ENCODE peak calls at places on chromosomes 11 and 22, in nine cellular contexts. C is posterior vena cava; O is NCI-H345; P is activated CD4-positive, alpha-beta T cell treated with anti-CD3 and anti-CD28 coated beads for 24 hours; R is NCI-H2081; K is neuronal stem cell; J is stimulated activated CD4-positive, alpha-beta T cell treated with anti-CD3 and anti-CD28 coated beads, Interleukin-1b, Interleukin-23, amount 100 ng/mL, for 1 hour; M is mucosa of gallbladder; T is left kidney. D is an unnamed sample.

GRCh38 chr22:22574361-22574760 is 15.3 kb upstream of the PRAME start:
- DNase-seq in C (no peak), O (no peak), P (no peak), R (no peak), K (no peak), J (no peak), M (no peak), T (no peak), D (no peak)

GRCh38 chr11:2185324-2186085 is 13.9 kb upstream of the TH start:
- DNase-seq in C (no peak), O (no peak), P (no peak), R (no peak), K (no peak), J (no peak), M (no peak), T (no peak), D (no peak)

GRCh38 chr22:23128269-23129108 is 13.3 kb downstream of the RSPH14 start:
- DNase-seq in C (peak; percentile 88), O (peak; percentile 42), P (peak; percentile 72), R (peak; percentile 53), K (peak; percentile 72), J (peak; percentile 59), M (peak; percentile 72), T (peak; percentile 89), D (peak; percentile 66)

GRCh38 chr11:114082767-114083181 is 23.3 kb downstream of the ZBTB16 start:
- DNase-seq in C (no peak), O (no peak), P (no peak), R (no peak), K (no peak), J (no peak), M (no peak), T (no peak), D (peak; percentile 62)

GRCh38 chr11:62190011-62190410 is at the start of gene SCGB1D1:
- DNase-seq in C (no peak), O (peak; percentile 6), P (no peak), R (peak; percentile 72), K (no peak), J (no peak), M (no peak), T (no peak), D (no peak)

GRCh38 chr11:89405629-89406028 is 85.5 kb downstream of the NOX4 start:
- DNase-seq in C (no peak), O (no peak), P (no peak), R (no peak), K (no peak), J (no peak), M (no peak), T (no peak), D (no peak)

GRCh38 chr11:129589190-129589589 is 213.5 kb downstream of the BARX2 start:
- DNase-seq in C (no peak), O (no peak), P (no peak), R (no peak), K (no peak), J (no peak), M (no peak), T (peak; percentile 44), D (no peak)

GRCh38 chr11:128964463-128964930 is 21.8 kb upstream of the TP53AIP1 start:
- DNase-seq in C (no peak), O (no peak), P (no peak), R (no peak), K (no peak), J (no peak), M (no peak), T (no peak), D (no peak)

GRCh38 chr22:41906822-41907221 is 8.1 kb downstream of the SHISA8 start:
- DNase-seq in C (no peak), O (no peak), P (no peak), R (no peak), K (no peak), J (no peak), M (no peak), T (no peak), D (no peak)

GRCh38 chr11:13963169-13963948 is 836 bp downstream of the SPON1 start:
- DNase-seq in C (peak; percentile 86), O (no peak), P (no peak), R (no peak), K (no peak), J (no peak), M (peak; percentile 20), T (peak; percentile 84), D (no peak)

GRCh38 chr11:57800444-57801184 is 39.0 kb downstream of the CTNND1 start:
- DNase-seq in C (no peak), O (peak; percentile 95), P (no peak), R (peak; percentile 74), K (peak; percentile 64), J (no peak), M (peak; percentile 57), T (peak; percentile 81), D (no peak)

GRCh38 chr22:20256562-20257473 is 11.3 kb downstream of the RTN4R start:
- DNase-seq in C (no peak), O (no peak), P (no peak), R (no peak), K (no peak), J (no peak), M (no peak), T (no peak), D (no peak)

GRCh38 chr11:23288001-23288783 is 427.9 kb upstream of the CCDC179 start:
- DNase-seq in C (no peak), O (no peak), P (no peak), R (no peak), K (no peak), J (no peak), M (no peak), T (peak; percentile 8), D (no peak)

GRCh38 chr11:69943066-69943465 is 123.8 kb upstream of the FGF3 start:
- DNase-seq in C (peak; percentile 44), O (no peak), P (no peak), R (no peak), K (no peak), J (no peak), M (no peak), T (no peak), D (peak; percentile 62)

GRCh38 chr11:18100926-18101656 is 4.8 kb downstream of the SAAL1 start:
- DNase-seq in C (no peak), O (no peak), P (no peak), R (no peak), K (no peak), J (no peak), M (no peak), T (no peak), D (no peak)

GRCh38 chr22:29668681-29669080 is 51.1 kb upstream of the CABP7 start:
- DNase-seq in C (no peak), O (no peak), P (no peak), R (no peak), K (no peak), J (no peak), M (no peak), T (no peak), D (peak; percentile 11)

GRCh38 chr11:121559812-121560211 is 107.0 kb upstream of the SORL1-AS1 start:
- DNase-seq in C (no peak), O (no peak), P (no peak), R (no peak), K (no peak), J (no peak), M (no peak), T (no peak), D (no peak)

GRCh38 chr11:65625628-65626342 is 10.2 kb downstream of the PCNX3 start:
- DNase-seq in C (peak; percentile 91), O (no peak), P (no peak), R (peak; percentile 12), K (no peak), J (no peak), M (peak; percentile 50), T (peak; percentile 70), D (no peak)

GRCh38 chr11:69770525-69770924 is 4.6 kb downstream of the FGF4 start:
- DNase-seq in C (no peak), O (no peak), P (no peak), R (no peak), K (no peak), J (no peak), M (no peak), T (no peak), D (no peak)

GRCh38 chr11:20353829-20354434 is 9.6 kb upstream of the HTATIP2 start:
- DNase-seq in C (no peak), O (peak; percentile 60), P (no peak), R (peak; percentile 44), K (no peak), J (no peak), M (peak; percentile 17), T (peak; percentile 69), D (no peak)

D was measured in left lobe of liver.